ENCODE peak calls at places on chromosomes 2 and 18, in four cellular contexts. X is GM12878, K is K562, F is H1. W is an unnamed sample.

GRCh38 chr2:188452084-188452483 is 160.4 kb downstream of the GULP1 start:
- DNase-seq in X (no peak), K (no peak), F (no peak), W (no peak)

GRCh38 chr2:207143474-207144190 is 22.1 kb downstream of the KLF7 start:
- DNase-seq in X (no peak), K (no peak), F (peak), W (no peak)

GRCh38 chr2:141697035-141697434 is 433.8 kb downstream of the LRP1B start:
- DNase-seq in X (no peak), K (no peak), F (no peak), W (no peak)

GRCh38 chr2:197205590-197206215 is 104.9 kb downstream of the ANKRD44 start:
- DNase-seq in X (peak), K (no peak), F (no peak), W (no peak)

GRCh38 chr2:20506281-20506685 is 59.4 kb downstream of the RHOB start:
- DNase-seq in X (no peak), K (no peak), F (no peak), W (peak)

GRCh38 chr2:25981596-25982272 is 563 bp downstream of the KIF3C start:
- DNase-seq in X (no peak), K (peak), F (peak), W (no peak)

GRCh38 chr2:37377187-37377532 is 32.7 kb downstream of the QPCT start:
- DNase-seq in X (peak), K (no peak), F (peak), W (no peak)

GRCh38 chr18:10787293-10787901 is 261.6 kb downstream of the NAPG start:
- DNase-seq in X (peak), K (peak), F (peak), W (peak)

GRCh38 chr18:58511306-58511705 is 117.6 kb downstream of the ALPK2 start:
- DNase-seq in X (no peak), K (no peak), F (no peak), W (no peak)

GRCh38 chr2:196565106-196565505 is 74.4 kb upstream of the CCDC150 start:
- DNase-seq in X (no peak), K (no peak), F (no peak), W (no peak)

GRCh38 chr18:6891788-6892187 is 162.3 kb downstream of the ARHGAP28 start:
- DNase-seq in X (no peak), K (no peak), F (no peak), W (no peak)

GRCh38 chr2:128547667-128548066 is 229.0 kb upstream of the HS6ST1 start:
- DNase-seq in X (no peak), K (no peak), F (no peak), W (no peak)

GRCh38 chr2:240989451-240990265 is 8.8 kb upstream of the SNED1 start:
- DNase-seq in X (no peak), K (peak), F (peak), W (peak)

GRCh38 chr2:38168710-38169480 is 92.9 kb upstream of the CYP1B1 start:
- DNase-seq in X (no peak), K (no peak), F (no peak), W (no peak)

GRCh38 chr18:76757343-76757742 is 65.0 kb upstream of the ZNF236 start:
- DNase-seq in X (no peak), K (no peak), F (no peak), W (no peak)

GRCh38 chr2:37636209-37637077 is 35.0 kb downstream of the CDC42EP3 start:
- DNase-seq in X (no peak), K (no peak), F (no peak), W (no peak)

GRCh38 chr2:143600136-143600535 is 470.9 kb downstream of the ARHGAP15 start:
- DNase-seq in X (no peak), K (no peak), F (no peak), W (no peak)

GRCh38 chr2:216017365-216017764 is 4.0 kb upstream of the MREG start:
- DNase-seq in X (peak), K (no peak), F (no peak), W (no peak)

GRCh38 chr2:10385501-10385900 is 62.6 kb downstream of the ODC1 start:
- DNase-seq in X (no peak), K (no peak), F (no peak), W (no peak)

GRCh38 chr2:202039278-202040100 is 5.8 kb downstream of the FZD7 start:
- DNase-seq in X (no peak), K (no peak), F (no peak), W (no peak)

GRCh38 chr18:46711444-46711863 is 45.4 kb downstream of the ST8SIA5 start:
- DNase-seq in X (no peak), K (peak), F (no peak), W (no peak)

GRCh38 chr18:66872277-66872676 is 268.4 kb upstream of the CDH19 start:
- DNase-seq in X (no peak), K (no peak), F (no peak), W (no peak)

GRCh38 chr2:191009541-191010374 is 4.2 kb downstream of the STAT1 start:
- DNase-seq in X (no peak), K (no peak), F (no peak), W (no peak)

GRCh38 chr2:72112421-72112820 is 35.2 kb downstream of the CYP26B1 start:
- DNase-seq in X (no peak), K (peak), F (peak), W (no peak)

GRCh38 chr2:206494061-206494460 is 50.7 kb downstream of the ADAM23 start:
- DNase-seq in X (no peak), K (no peak), F (no peak), W (no peak)

GRCh38 chr18:33101316-33101715 is 328.5 kb upstream of the KLHL14 start:
- DNase-seq in X (no peak), K (no peak), F (no peak), W (no peak)

GRCh38 chr2:94986392-94986963 is 39.0 kb upstream of the MAL start:
- DNase-seq in X (peak), K (peak), F (peak), W (peak)

GRCh38 chr2:98458667-98459380 is 14.2 kb downstream of the INPP4A start:
- DNase-seq in X (no peak), K (no peak), F (no peak), W (no peak)

GRCh38 chr2:12169721-12170120 is 423.3 kb downstream of the LPIN1 start:
- DNase-seq in X (no peak), K (no peak), F (no peak), W (no peak)

GRCh38 chr2:95379616-95379925 is 22.9 kb upstream of the FAHD2A start:
- DNase-seq in X (no peak), K (peak), F (peak), W (no peak)

GRCh38 chr2:151465771-151466170 is 56.1 kb downstream of the RIF1 start:
- DNase-seq in X (no peak), K (no peak), F (no peak), W (no peak)

GRCh38 chr2:121451373-121451772 is 79.3 kb upstream of the RNU4ATAC start:
- DNase-seq in X (no peak), K (no peak), F (no peak), W (no peak)
- TF ChIP-seq JUND in X (no peak), K (no peak), F (no peak), W (no peak)

GRCh38 chr2:234632527-234633391 is 135.9 kb upstream of the ARL4C start:
- DNase-seq in X (no peak), K (no peak), F (peak), W (no peak)
- TF ChIP-seq BRCA1 in X (no peak), K (no peak), F (no peak), W (no peak)

GRCh38 chr18:68400889-68401288 is 314.0 kb downstream of the TMX3 start:
- DNase-seq in X (no peak), K (no peak), F (no peak), W (no peak)

GRCh38 chr18:68402784-68403183 is 312.1 kb downstream of the TMX3 start:
- DNase-seq in X (no peak), K (no peak), F (no peak), W (no peak)

GRCh38 chr18:68409585-68409984 is 305.3 kb downstream of the TMX3 start:
- DNase-seq in X (no peak), K (no peak), F (no peak), W (no peak)

DNA sequence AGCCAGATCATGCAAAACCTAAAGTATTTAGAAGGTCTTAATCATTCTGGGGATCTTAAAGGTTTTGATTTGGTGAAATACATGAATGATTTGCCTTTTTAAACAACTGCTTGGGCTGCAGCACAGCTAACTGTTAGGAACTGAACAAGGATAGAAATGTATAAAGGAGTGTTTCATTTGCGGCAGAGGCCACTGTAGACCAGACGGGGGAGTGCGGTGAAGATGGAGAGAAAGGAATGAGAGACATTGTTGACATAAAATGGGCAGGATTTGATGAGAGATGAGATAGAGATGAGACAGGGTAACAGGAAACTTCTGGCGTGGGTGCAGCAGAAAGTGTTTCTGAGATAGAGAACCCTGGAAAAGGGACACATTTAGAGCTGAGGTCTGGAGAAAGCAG is 308.1 kb downstream of the TMX3 start:
- DNase-seq in X (no peak), K (no peak), F (no peak), W (no peak)
- TF ChIP-seq JUND in X (no peak), K (no peak), F (no peak), W (no peak)

GRCh38 chr2:215002500-215002899 is 135.9 kb downstream of the ABCA12 start:
- DNase-seq in X (no peak), K (peak), F (no peak), W (peak)
- TF ChIP-seq BRCA1 in X (no peak), K (no peak), F (no peak), W (no peak)

DNA sequence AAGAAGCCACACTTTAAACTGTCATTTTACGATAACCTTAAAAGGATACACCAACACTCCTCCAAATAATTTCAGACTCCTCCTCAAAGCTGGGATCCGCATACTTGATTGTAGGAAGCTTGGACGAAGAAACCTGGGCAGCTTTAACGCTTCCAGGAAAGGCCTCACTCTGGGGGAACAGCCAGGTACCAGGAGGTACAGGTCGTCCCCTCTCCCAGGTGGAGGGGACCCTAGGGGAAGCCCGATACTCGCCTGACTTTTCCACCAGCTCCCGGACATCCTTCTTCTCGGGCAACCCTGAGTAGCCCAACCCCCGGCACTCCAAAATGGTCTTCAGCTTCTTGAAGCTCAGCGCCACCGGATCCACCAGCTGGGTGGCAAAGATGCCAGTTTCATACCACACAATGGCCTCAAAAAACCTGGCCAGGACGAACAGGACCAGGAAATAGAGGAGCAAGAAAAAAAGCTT is 1.2 kb downstream of the RNF103 start:
- DNase-seq in X (no peak), K (peak), F (peak), W (no peak)
- TF ChIP-seq JUND in X (no peak), K (no peak), F (no peak), W (no peak)

GRCh38 chr2:226995625-226996041 is 159.8 kb downstream of the RHBDD1 start:
- DNase-seq in X (no peak), K (no peak), F (no peak), W (no peak)
- TF ChIP-seq BRCA1 in X (no peak), K (no peak), F (no peak), W (no peak)

DNA sequence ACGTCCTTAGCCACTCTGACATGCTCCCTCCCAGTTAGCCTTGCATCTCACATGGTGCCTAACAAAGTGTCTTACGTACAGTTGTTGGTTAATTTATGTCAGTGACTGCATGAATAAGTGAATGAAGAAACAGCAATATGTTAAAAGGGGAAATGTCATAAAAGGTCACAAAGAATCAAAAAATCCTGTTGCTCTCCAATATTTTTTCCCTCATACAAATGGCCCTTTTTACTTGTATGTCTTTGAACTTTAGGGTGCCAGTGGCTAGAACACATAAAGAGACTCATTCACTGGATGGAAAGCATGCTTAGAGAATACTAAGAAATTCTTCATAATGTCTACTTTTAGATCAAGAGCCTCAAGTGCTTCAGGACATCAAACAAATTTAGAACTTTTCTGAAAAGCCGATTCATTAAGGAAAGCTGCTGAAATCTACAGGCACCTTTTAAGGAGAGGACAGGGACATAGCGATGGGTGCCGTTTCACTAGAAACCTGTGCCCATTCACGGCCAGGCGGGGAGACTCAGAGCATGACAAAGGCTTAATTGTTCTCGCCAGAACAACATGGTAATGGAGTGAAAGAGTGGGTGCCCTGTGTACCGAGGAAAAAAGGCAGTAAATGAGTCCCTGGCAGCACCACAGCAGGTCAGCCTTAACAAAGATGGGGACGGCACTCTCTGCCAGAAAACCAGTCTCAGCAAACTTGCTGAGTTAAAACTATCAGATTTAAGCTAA is 71.7 kb upstream of the SPTBN1 start:
- DNase-seq in X (no peak), K (no peak), F (no peak), W (peak)
- TF ChIP-seq JUND in X (no peak), K (no peak), F (no peak), W (no peak)

GRCh38 chr2:159064446-159065301 is 96.2 kb downstream of the TANC1 start:
- DNase-seq in X (no peak), K (no peak), F (no peak), W (peak)
- TF ChIP-seq BRCA1 in X (no peak), K (no peak), F (no peak), W (no peak)